ENCODE peak calls at places on chromosomes 6 and 20, in eight cellular contexts. One of them, this sample, is unnamed.

GRCh38 chr20:33612001-33612400 is 50.1 kb upstream of the C20orf144 start:
- DNase-seq in thyroid gland: no peak
- DNase-seq in uterus: no peak
- DNase-seq in brain microvascular endothelial cell: no peak
- DNase-seq in small intestine: no peak
- DNase-seq in OCI-LY7: no peak
- DNase-seq in CD8-positive, alpha-beta T cell: no peak
- DNase-seq in GM23248: no peak
- DNase-seq in this sample: no peak

GRCh38 chr20:56974499-56975250 is 291.8 kb downstream of the BMP7 start:
- DNase-seq in GM23248: peak
- DNase-seq in small intestine: peak
- DNase-seq in thyroid gland: peak
- DNase-seq in OCI-LY7: peak
- DNase-seq in brain microvascular endothelial cell: peak
- DNase-seq in CD8-positive, alpha-beta T cell: no peak
- DNase-seq in uterus: peak
- DNase-seq in this sample: no peak

GRCh38 chr6:21922086-21922485 is 328.5 kb downstream of the SOX4 start:
- DNase-seq in GM23248: peak
- DNase-seq in OCI-LY7: no peak
- DNase-seq in thyroid gland: no peak
- DNase-seq in brain microvascular endothelial cell: no peak
- DNase-seq in uterus: no peak
- DNase-seq in small intestine: no peak
- DNase-seq in CD8-positive, alpha-beta T cell: no peak
- DNase-seq in this sample: no peak

GRCh38 chr6:79868098-79868722 is 79.1 kb downstream of the ELOVL4 start:
- DNase-seq in GM23248: peak
- DNase-seq in thyroid gland: peak
- DNase-seq in small intestine: peak
- DNase-seq in brain microvascular endothelial cell: peak
- DNase-seq in OCI-LY7: peak
- DNase-seq in CD8-positive, alpha-beta T cell: no peak
- DNase-seq in uterus: no peak
- DNase-seq in this sample: no peak

GRCh38 chr6:121666809-121667208 is 231.4 kb downstream of the GJA1 start:
- DNase-seq in small intestine: peak
- DNase-seq in uterus: no peak
- DNase-seq in OCI-LY7: no peak
- DNase-seq in brain microvascular endothelial cell: peak
- DNase-seq in thyroid gland: no peak
- DNase-seq in CD8-positive, alpha-beta T cell: no peak
- DNase-seq in GM23248: peak
- DNase-seq in this sample: no peak

GRCh38 chr6:45737331-45738056 is 278.2 kb downstream of the CLIC5 start:
- DNase-seq in brain microvascular endothelial cell: no peak
- DNase-seq in OCI-LY7: no peak
- DNase-seq in GM23248: no peak
- DNase-seq in uterus: no peak
- DNase-seq in CD8-positive, alpha-beta T cell: no peak
- DNase-seq in thyroid gland: no peak
- DNase-seq in small intestine: no peak
- DNase-seq in this sample: no peak

GRCh38 chr6:105604593-105604905 is 201.7 kb upstream of the PREP start:
- DNase-seq in brain microvascular endothelial cell: no peak
- DNase-seq in OCI-LY7: no peak
- DNase-seq in thyroid gland: no peak
- DNase-seq in GM23248: no peak
- DNase-seq in uterus: no peak
- DNase-seq in CD8-positive, alpha-beta T cell: no peak
- DNase-seq in small intestine: no peak
- DNase-seq in this sample: no peak

GRCh38 chr6:116876635-116877611 is at the start of gene RFX6:
- DNase-seq in brain microvascular endothelial cell: no peak
- DNase-seq in thyroid gland: peak
- DNase-seq in small intestine: peak
- DNase-seq in CD8-positive, alpha-beta T cell: no peak
- DNase-seq in OCI-LY7: no peak
- DNase-seq in uterus: no peak
- DNase-seq in GM23248: no peak
- DNase-seq in this sample: no peak

GRCh38 chr6:91710356-91710755 is 1123.5 kb upstream of the MAP3K7 start:
- DNase-seq in uterus: no peak
- DNase-seq in brain microvascular endothelial cell: no peak
- DNase-seq in OCI-LY7: no peak
- DNase-seq in CD8-positive, alpha-beta T cell: no peak
- DNase-seq in small intestine: no peak
- DNase-seq in GM23248: no peak
- DNase-seq in thyroid gland: no peak
- DNase-seq in this sample: no peak

GRCh38 chr6:14791525-14791924 is 454.3 kb upstream of the JARID2 start:
- DNase-seq in uterus: no peak
- DNase-seq in CD8-positive, alpha-beta T cell: no peak
- DNase-seq in OCI-LY7: no peak
- DNase-seq in thyroid gland: no peak
- DNase-seq in brain microvascular endothelial cell: no peak
- DNase-seq in GM23248: peak
- DNase-seq in small intestine: no peak
- DNase-seq in this sample: no peak

GRCh38 chr6:15322781-15323536 is 77.1 kb downstream of the JARID2 start:
- DNase-seq in small intestine: peak
- DNase-seq in GM23248: no peak
- DNase-seq in OCI-LY7: no peak
- DNase-seq in thyroid gland: no peak
- DNase-seq in brain microvascular endothelial cell: no peak
- DNase-seq in uterus: no peak
- DNase-seq in CD8-positive, alpha-beta T cell: no peak
- DNase-seq in this sample: no peak

GRCh38 chr6:26033132-26033941 is 53.9 kb upstream of the HFE start:
- DNase-seq in small intestine: peak
- DNase-seq in brain microvascular endothelial cell: peak
- DNase-seq in uterus: peak
- DNase-seq in thyroid gland: peak
- DNase-seq in CD8-positive, alpha-beta T cell: peak
- DNase-seq in OCI-LY7: peak
- DNase-seq in GM23248: peak
- DNase-seq in this sample: peak

GRCh38 chr6:26032387-26033131 is 54.7 kb upstream of the HFE start:
- DNase-seq in CD8-positive, alpha-beta T cell: no peak
- DNase-seq in thyroid gland: no peak
- DNase-seq in uterus: no peak
- DNase-seq in brain microvascular endothelial cell: peak
- DNase-seq in OCI-LY7: peak
- DNase-seq in small intestine: no peak
- DNase-seq in GM23248: peak
- DNase-seq in this sample: no peak

GRCh38 chr6:26030716-26031115 is 56.5 kb upstream of the HFE start:
- DNase-seq in GM23248: no peak
- DNase-seq in brain microvascular endothelial cell: no peak
- DNase-seq in uterus: no peak
- DNase-seq in OCI-LY7: peak
- DNase-seq in small intestine: no peak
- DNase-seq in CD8-positive, alpha-beta T cell: no peak
- DNase-seq in thyroid gland: no peak
- DNase-seq in this sample: no peak

GRCh38 chr6:26031151-26031594 is 56.1 kb upstream of the HFE start:
- DNase-seq in thyroid gland: no peak
- DNase-seq in OCI-LY7: peak
- DNase-seq in GM23248: no peak
- DNase-seq in small intestine: no peak
- DNase-seq in brain microvascular endothelial cell: no peak
- DNase-seq in uterus: no peak
- DNase-seq in CD8-positive, alpha-beta T cell: no peak
- DNase-seq in this sample: no peak

GRCh38 chr6:26031595-26032386 is 55.4 kb upstream of the HFE start:
- DNase-seq in brain microvascular endothelial cell: peak
- DNase-seq in uterus: peak
- DNase-seq in CD8-positive, alpha-beta T cell: peak
- DNase-seq in small intestine: peak
- DNase-seq in GM23248: peak
- DNase-seq in thyroid gland: peak
- DNase-seq in OCI-LY7: peak
- DNase-seq in this sample: peak
- H3K27ac ChIP-seq in brain microvascular endothelial cell: peak
- H3K27ac ChIP-seq in uterus: peak
- H3K27ac ChIP-seq in CD8-positive, alpha-beta T cell: peak
- H3K27ac ChIP-seq in small intestine: peak
- H3K27ac ChIP-seq in GM23248: peak
- H3K27ac ChIP-seq in thyroid gland: peak
- H3K27ac ChIP-seq in OCI-LY7: peak
- H3K27ac ChIP-seq in this sample: peak

GRCh38 chr6:87929843-87930288 is 117.8 kb upstream of the SPACA1 start:
- DNase-seq in GM23248: peak
- DNase-seq in uterus: peak
- DNase-seq in thyroid gland: peak
- DNase-seq in brain microvascular endothelial cell: peak
- DNase-seq in small intestine: peak
- DNase-seq in CD8-positive, alpha-beta T cell: peak
- DNase-seq in OCI-LY7: peak
- DNase-seq in this sample: peak
- H3K4me3 ChIP-seq in GM23248: peak
- H3K4me3 ChIP-seq in uterus: no peak
- H3K4me3 ChIP-seq in thyroid gland: no peak
- H3K4me3 ChIP-seq in brain microvascular endothelial cell: no peak
- H3K4me3 ChIP-seq in small intestine: no peak
- H3K4me3 ChIP-seq in CD8-positive, alpha-beta T cell: no peak
- H3K4me3 ChIP-seq in OCI-LY7: peak
- H3K4me3 ChIP-seq in this sample: no peak

GRCh38 chr20:41152108-41152757 is 14.9 kb downstream of the PLCG1 start:
- DNase-seq in thyroid gland: no peak
- DNase-seq in OCI-LY7: no peak
- DNase-seq in uterus: no peak
- DNase-seq in brain microvascular endothelial cell: no peak
- DNase-seq in CD8-positive, alpha-beta T cell: no peak
- DNase-seq in GM23248: no peak
- DNase-seq in small intestine: no peak
- DNase-seq in this sample: peak

GRCh38 chr20:41149679-41150131 is 12.4 kb downstream of the PLCG1 start:
- DNase-seq in thyroid gland: no peak
- DNase-seq in brain microvascular endothelial cell: peak
- DNase-seq in GM23248: peak
- DNase-seq in CD8-positive, alpha-beta T cell: no peak
- DNase-seq in uterus: no peak
- DNase-seq in small intestine: peak
- DNase-seq in OCI-LY7: no peak
- DNase-seq in this sample: peak

GRCh38 chr20:41148956-41149355 is 11.6 kb downstream of the PLCG1 start:
- DNase-seq in CD8-positive, alpha-beta T cell: no peak
- DNase-seq in small intestine: no peak
- DNase-seq in thyroid gland: no peak
- DNase-seq in brain microvascular endothelial cell: no peak
- DNase-seq in GM23248: no peak
- DNase-seq in OCI-LY7: no peak
- DNase-seq in uterus: no peak
- DNase-seq in this sample: no peak

GRCh38 chr20:41150664-41151063 is 13.3 kb downstream of the PLCG1 start:
- DNase-seq in thyroid gland: no peak
- DNase-seq in CD8-positive, alpha-beta T cell: no peak
- DNase-seq in OCI-LY7: no peak
- DNase-seq in small intestine: no peak
- DNase-seq in brain microvascular endothelial cell: no peak
- DNase-seq in GM23248: peak
- DNase-seq in uterus: no peak
- DNase-seq in this sample: peak

DNA sequence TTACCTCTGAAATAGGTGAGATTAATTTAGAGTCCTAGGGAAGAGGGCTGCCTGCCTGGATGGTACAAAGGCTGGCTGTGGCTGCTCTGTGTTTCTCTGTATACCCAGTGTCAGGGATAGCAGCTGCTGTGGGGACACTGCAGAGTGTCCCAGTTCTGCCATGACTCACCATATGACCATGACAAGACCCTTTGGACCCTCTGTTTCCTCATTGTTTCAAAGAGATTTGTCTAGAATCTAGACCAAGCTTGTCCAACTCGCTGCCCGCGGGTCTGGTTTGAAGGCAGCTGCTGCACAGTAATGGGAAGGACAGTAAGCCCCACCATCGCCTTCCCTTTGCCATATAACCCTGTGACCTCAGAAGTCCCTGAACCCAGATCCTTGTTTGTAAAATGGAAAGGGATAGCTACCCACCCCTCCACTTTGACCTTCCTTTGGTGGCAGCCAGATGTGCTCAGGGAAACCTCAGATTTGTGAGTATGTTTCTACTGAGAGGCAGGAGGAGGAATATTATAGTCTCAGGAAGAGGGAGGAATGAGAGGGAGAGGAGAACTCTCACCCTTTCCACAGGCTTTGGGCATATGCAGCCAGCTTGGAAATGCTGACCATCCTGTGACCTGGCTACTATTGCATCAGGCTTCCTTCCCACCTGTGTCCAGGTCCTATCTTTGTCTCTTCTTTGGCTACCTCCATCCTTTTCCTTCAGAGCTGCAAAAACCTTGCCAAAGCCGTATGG is 14.0 kb downstream of the PLCG1 start:
- DNase-seq in uterus: no peak
- DNase-seq in CD8-positive, alpha-beta T cell: no peak
- DNase-seq in GM23248: no peak
- DNase-seq in OCI-LY7: no peak
- DNase-seq in brain microvascular endothelial cell: no peak
- DNase-seq in small intestine: no peak
- DNase-seq in thyroid gland: no peak
- DNase-seq in this sample: peak
- H3K27ac ChIP-seq in uterus: peak
- H3K27ac ChIP-seq in CD8-positive, alpha-beta T cell: no peak
- H3K27ac ChIP-seq in GM23248: no peak
- H3K27ac ChIP-seq in OCI-LY7: no peak
- H3K27ac ChIP-seq in brain microvascular endothelial cell: no peak
- H3K27ac ChIP-seq in small intestine: peak
- H3K27ac ChIP-seq in thyroid gland: peak
- H3K27ac ChIP-seq in this sample: peak

GRCh38 chr6:26185004-26185403 is 97.8 kb downstream of the HFE start:
- DNase-seq in small intestine: no peak
- DNase-seq in CD8-positive, alpha-beta T cell: no peak
- DNase-seq in OCI-LY7: no peak
- DNase-seq in uterus: no peak
- DNase-seq in brain microvascular endothelial cell: no peak
- DNase-seq in GM23248: no peak
- DNase-seq in thyroid gland: no peak
- DNase-seq in this sample: no peak

GRCh38 chr6:26187981-26188635 is 100.9 kb downstream of the HFE start:
- DNase-seq in brain microvascular endothelial cell: no peak
- DNase-seq in small intestine: peak
- DNase-seq in thyroid gland: peak
- DNase-seq in uterus: peak
- DNase-seq in GM23248: peak
- DNase-seq in CD8-positive, alpha-beta T cell: no peak
- DNase-seq in OCI-LY7: peak
- DNase-seq in this sample: no peak

GRCh38 chr6:26186652-26187051 is 99.4 kb downstream of the HFE start:
- DNase-seq in OCI-LY7: no peak
- DNase-seq in uterus: no peak
- DNase-seq in CD8-positive, alpha-beta T cell: no peak
- DNase-seq in GM23248: no peak
- DNase-seq in small intestine: no peak
- DNase-seq in thyroid gland: no peak
- DNase-seq in brain microvascular endothelial cell: no peak
- DNase-seq in this sample: no peak

GRCh38 chr6:26185802-26186201 is 98.6 kb downstream of the HFE start:
- DNase-seq in small intestine: no peak
- DNase-seq in GM23248: no peak
- DNase-seq in OCI-LY7: no peak
- DNase-seq in thyroid gland: no peak
- DNase-seq in brain microvascular endothelial cell: no peak
- DNase-seq in uterus: no peak
- DNase-seq in CD8-positive, alpha-beta T cell: no peak
- DNase-seq in this sample: no peak

GRCh38 chr6:26187292-26187691 is 100.1 kb downstream of the HFE start:
- DNase-seq in thyroid gland: no peak
- DNase-seq in OCI-LY7: no peak
- DNase-seq in brain microvascular endothelial cell: no peak
- DNase-seq in small intestine: no peak
- DNase-seq in uterus: no peak
- DNase-seq in CD8-positive, alpha-beta T cell: no peak
- DNase-seq in GM23248: no peak
- DNase-seq in this sample: no peak
- H3K4me3 ChIP-seq in thyroid gland: no peak
- H3K4me3 ChIP-seq in OCI-LY7: peak
- H3K4me3 ChIP-seq in brain microvascular endothelial cell: no peak
- H3K4me3 ChIP-seq in small intestine: no peak
- H3K4me3 ChIP-seq in uterus: no peak
- H3K4me3 ChIP-seq in CD8-positive, alpha-beta T cell: no peak
- H3K4me3 ChIP-seq in GM23248: no peak
- H3K4me3 ChIP-seq in this sample: no peak